ENCODE peak calls at places on chromosome 21, in four cellular contexts. T is hepatocyte, A is left ventricle myocardium inferior, U is body of pancreas. C is an unnamed sample.

GRCh38 chr21:29302340-29302991 is 3.7 kb downstream of the BACH1 start:
- DNase-seq in T (peak; percentile 30), A (no peak), U (no peak), C (no peak)

GRCh38 chr21:26461500-26461899 is 111.6 kb downstream of the CYYR1 start:
- DNase-seq in T (no peak), A (no peak), U (no peak), C (no peak)

GRCh38 chr21:19489930-19490329 is 1086.3 kb upstream of the TMPRSS15 start:
- DNase-seq in T (no peak), A (no peak), U (peak; percentile 27), C (peak; percentile 32)

GRCh38 chr21:45004481-45005263 is 64.8 kb downstream of the SLX9 start:
- DNase-seq in T (peak; percentile 47), A (no peak), U (no peak), C (no peak)

GRCh38 chr21:21968810-21969588 is 970.8 kb downstream of the NCAM2 start:
- DNase-seq in T (no peak), A (no peak), U (no peak), C (no peak)

GRCh38 chr21:45098867-45099266 is 24.5 kb downstream of the ADARB1 start:
- DNase-seq in T (no peak), A (no peak), U (no peak), C (no peak)

GRCh38 chr21:32334980-32335471 is 36.4 kb downstream of the MRAP start:
- DNase-seq in T (no peak), A (no peak), U (no peak), C (no peak)

GRCh38 chr21:42524341-42525227 is 10.9 kb downstream of the SLC37A1 start:
- DNase-seq in T (peak; percentile 82), A (peak; percentile 61), U (no peak), C (peak; percentile 80)

GRCh38 chr21:42537106-42537742 is 23.6 kb downstream of the SLC37A1 start:
- DNase-seq in T (no peak), A (no peak), U (no peak), C (no peak)

GRCh38 chr21:41928621-41929220 is 25.1 kb downstream of the C2CD2 start:
- DNase-seq in T (no peak), A (no peak), U (no peak), C (no peak)

GRCh38 chr21:38646213-38646837 is 148.0 kb upstream of the ERG start:
- DNase-seq in T (no peak), A (no peak), U (no peak), C (no peak)

GRCh38 chr21:26972131-26972707 is 5.3 kb upstream of the ADAMTS5 start:
- DNase-seq in T (no peak), A (no peak), U (no peak), C (no peak)

GRCh38 chr21:25561668-25562641 is 45.3 kb downstream of the MRPL39 start:
- DNase-seq in T (peak; percentile 82), A (peak; percentile 35), U (peak; percentile 32), C (peak; percentile 45)

GRCh38 chr21:46000731-46001641 is 19.4 kb downstream of the COL6A1 start:
- DNase-seq in T (no peak), A (peak; percentile 16), U (peak; percentile 10), C (peak; percentile 24)

GRCh38 chr21:38839683-38840286 is 34.1 kb downstream of the ETS2 start:
- DNase-seq in T (no peak), A (no peak), U (no peak), C (no peak)

GRCh38 chr21:45164124-45164511 is 89.7 kb downstream of the ADARB1 start:
- DNase-seq in T (no peak), A (no peak), U (no peak), C (no peak)

GRCh38 chr21:14762309-14762708 is 216.2 kb upstream of the SAMSN1 start:
- DNase-seq in T (no peak), A (no peak), U (no peak), C (no peak)

GRCh38 chr21:14763695-14764064 is 217.6 kb upstream of the SAMSN1 start:
- DNase-seq in T (no peak), A (no peak), U (no peak), C (no peak)

GRCh38 chr21:14759285-14759684 is 213.2 kb upstream of the SAMSN1 start:
- DNase-seq in T (no peak), A (no peak), U (no peak), C (no peak)

GRCh38 chr21:14766241-14766640 is 220.1 kb upstream of the SAMSN1 start:
- DNase-seq in T (no peak), A (no peak), U (no peak), C (no peak)

GRCh38 chr21:14762734-14763694 is 216.9 kb upstream of the SAMSN1 start:
- DNase-seq in T (no peak), A (no peak), U (no peak), C (no peak)
- H3K4me3 ChIP-seq in T (no peak overlapping the region), A (peak overlapping the region; percentile 25), U (no peak overlapping the region), C (no peak overlapping the region)

DNA sequence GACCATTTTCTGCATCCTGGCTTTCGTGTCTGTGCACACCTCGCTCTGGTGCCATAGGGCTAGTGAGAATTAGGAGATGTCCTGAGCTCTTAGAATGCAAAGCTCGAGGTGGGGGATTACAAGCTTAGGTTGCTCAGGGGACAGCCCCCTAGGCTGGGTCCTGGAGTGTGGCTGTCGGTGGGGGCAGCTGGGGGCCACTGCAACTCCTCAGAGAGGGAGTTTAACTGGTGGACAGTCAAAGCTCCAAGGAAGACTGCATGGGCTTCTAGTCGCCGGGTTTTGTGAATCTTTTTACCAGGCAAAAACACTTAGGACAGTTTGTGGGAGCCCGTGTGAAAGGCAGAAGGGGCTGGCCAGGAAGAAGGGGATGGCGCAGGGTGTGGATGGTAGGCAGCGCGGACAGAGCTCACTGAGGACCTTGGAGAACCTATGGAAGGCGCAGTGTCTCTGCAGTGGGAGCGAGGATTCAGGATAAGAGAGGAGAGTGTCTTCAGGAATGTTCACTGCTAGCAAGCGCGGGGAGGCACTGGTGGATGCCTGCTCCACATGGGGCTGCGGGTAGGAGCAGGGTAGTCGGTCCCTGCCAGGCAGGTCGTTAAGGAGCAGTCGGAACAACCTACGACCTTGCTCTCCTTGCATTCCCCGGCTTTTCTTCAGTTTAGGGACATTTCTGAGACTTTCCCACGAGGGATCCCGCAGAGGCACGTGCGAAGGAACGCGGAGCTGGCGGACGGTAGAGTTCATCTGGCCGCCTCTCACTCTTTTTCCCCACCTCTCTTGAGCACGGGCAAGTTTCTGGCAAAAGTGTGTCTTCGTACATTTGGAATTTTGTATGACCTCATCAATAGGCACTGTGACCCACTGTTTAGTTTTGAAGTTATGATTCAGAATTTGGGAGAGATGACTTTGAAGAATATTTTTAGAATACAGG is 12.9 kb upstream of the KCNE1 start:
- DNase-seq in T (peak; percentile 56), A (no peak), U (no peak), C (no peak)
- H3K4me3 ChIP-seq in T (peak overlapping the region; percentile 7), A (peak overlapping the region; percentile 62), U (no peak overlapping the region), C (peak overlapping the region; percentile 40)

DNA sequence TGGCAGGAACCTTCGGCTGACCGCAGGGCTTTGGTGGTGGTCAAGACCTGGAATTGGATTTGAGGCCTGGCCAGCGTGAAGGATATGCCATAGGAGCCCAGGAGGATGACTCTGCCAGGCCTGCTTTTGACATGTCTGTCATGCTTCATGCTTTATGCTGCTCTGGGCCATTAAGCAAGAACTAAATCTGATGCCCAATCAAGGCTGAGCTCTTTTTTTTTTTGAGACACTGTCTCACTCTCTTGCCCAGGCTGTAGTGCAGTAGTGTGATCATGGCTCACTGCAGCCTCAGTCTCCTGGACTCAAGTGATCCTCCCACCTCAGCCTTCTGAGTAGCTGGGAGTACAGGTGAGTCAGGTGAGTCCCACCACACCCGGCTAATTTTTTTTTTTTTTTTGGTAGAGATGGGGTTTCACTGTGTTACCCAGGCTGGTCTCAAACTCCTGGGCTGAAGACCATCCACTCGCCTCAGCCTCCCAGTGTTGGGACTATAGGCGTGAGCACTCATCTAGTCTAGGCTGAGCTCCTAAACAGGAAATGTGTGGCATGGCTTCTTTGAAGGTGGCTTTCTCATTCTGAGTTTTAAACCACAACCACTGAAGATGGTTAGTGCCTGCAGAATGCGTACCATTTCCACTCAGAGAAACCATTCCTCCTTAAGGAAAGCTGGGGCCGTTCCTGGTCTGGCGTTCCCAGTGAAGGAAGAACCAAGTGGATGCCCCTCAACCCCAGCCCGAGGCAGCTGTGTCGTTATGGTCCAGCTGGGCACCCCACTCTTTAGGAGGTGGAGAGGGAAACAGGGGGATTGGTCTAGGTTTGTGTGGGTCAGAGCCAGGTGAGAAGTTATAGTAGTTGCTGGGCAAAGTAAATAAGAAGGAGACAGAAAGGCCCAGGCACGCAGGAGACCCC is 34.2 kb upstream of the ATP5PO start:
- DNase-seq in T (no peak), A (no peak), U (no peak), C (no peak)
- H3K4me3 ChIP-seq in T (no peak overlapping the region), A (no peak overlapping the region), U (no peak overlapping the region), C (no peak overlapping the region)

DNA sequence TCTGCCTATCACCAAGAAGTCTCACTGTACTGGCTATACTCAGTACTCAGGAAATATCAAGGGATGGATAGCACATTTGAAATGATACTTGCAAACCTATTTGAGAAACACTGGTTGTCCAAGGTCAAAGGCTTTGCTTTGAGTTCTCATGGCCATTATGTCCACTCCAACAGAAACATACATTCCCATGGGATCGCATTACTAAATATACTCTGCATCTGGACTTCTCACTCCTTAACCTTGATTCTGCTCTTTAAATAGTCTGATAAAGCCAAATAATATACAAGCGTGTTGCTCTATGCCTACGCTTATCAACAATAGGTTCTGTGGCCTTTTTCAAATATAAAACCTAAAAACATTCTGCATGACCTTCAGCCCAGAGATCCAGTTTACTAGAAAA is 1054.8 kb downstream of the MRPL39 start:
- DNase-seq in T (no peak), A (no peak), U (no peak), C (no peak)
- H3K4me3 ChIP-seq in T (no peak overlapping the region), A (no peak overlapping the region), U (no peak overlapping the region), C (no peak overlapping the region)

DNA sequence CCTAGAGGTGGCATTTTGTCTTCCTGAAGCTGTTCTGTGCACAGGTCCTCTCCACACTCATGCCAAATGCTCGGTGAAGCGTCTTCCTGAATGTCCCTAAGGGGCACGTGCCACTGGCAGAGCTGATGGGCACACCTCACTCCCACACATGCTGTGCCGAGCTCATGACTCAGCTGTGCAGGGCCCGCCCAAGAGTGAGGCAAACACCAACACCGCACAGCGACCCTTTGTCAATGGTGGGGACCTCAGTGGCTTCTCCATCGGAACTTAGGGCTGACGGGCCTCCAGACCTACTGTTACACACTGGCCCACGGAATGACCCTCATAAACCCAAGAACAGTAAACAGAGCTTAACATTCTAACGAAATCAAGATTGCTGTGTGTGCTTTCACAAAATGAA is 89.2 kb downstream of the SIM2 start:
- DNase-seq in T (peak; percentile 72), A (no peak), U (no peak), C (peak; percentile 62)
- H3K4me3 ChIP-seq in T (no peak overlapping the region), A (no peak overlapping the region), U (no peak overlapping the region), C (peak overlapping the region; percentile 20)

C was measured in stomach.